ENCODE peak calls at places on chromosomes 2 and 18, in four cellular contexts. Z, A, N and J are unnamed samples.

GRCh38 chr2:5974477-5974876 is 282.3 kb downstream of the SOX11 start:
- DNase-seq in Z (no peak), A (no peak), N (no peak), J (no peak)

GRCh38 chr2:217047209-217047998 is 187.5 kb upstream of the TNP1 start:
- DNase-seq in Z (no peak), A (peak; percentile 56), N (no peak), J (no peak)

GRCh38 chr2:37555457-37555856 is 116.0 kb downstream of the CDC42EP3 start:
- DNase-seq in Z (peak; percentile 66), A (no peak), N (no peak), J (no peak)

GRCh38 chr2:169363570-169364150 is 1.3 kb upstream of the LRP2 start:
- DNase-seq in Z (peak; percentile 77), A (no peak), N (peak; percentile 28), J (peak; percentile 82)

GRCh38 chr18:58045265-58046086 is 1.4 kb downstream of the NEDD4L start:
- DNase-seq in Z (peak; percentile 88), A (peak; percentile 55), N (peak; percentile 26), J (peak; percentile 90)

GRCh38 chr2:113228991-113229716 is 49.6 kb downstream of the PAX8 start:
- DNase-seq in Z (no peak), A (no peak), N (no peak), J (no peak)

GRCh38 chr2:56127013-56127772 is 56.6 kb upstream of the CCDC85A start:
- DNase-seq in Z (no peak), A (no peak), N (no peak), J (no peak)

GRCh38 chr2:24930768-24931167 is 10.7 kb upstream of the ADCY3 start:
- DNase-seq in Z (no peak), A (peak; percentile 27), N (peak; percentile 61), J (no peak)

GRCh38 chr2:106961328-106961727 is 75.4 kb upstream of the ST6GAL2 start:
- DNase-seq in Z (no peak), A (peak; percentile 45), N (no peak), J (no peak)

GRCh38 chr18:45222200-45222599 is 393.1 kb upstream of the SLC14A2 start:
- DNase-seq in Z (no peak), A (peak; percentile 14), N (no peak), J (no peak)

GRCh38 chr2:175571078-175571653 is 389.7 kb upstream of the ATP5MC3 start:
- DNase-seq in Z (no peak), A (no peak), N (no peak), J (no peak)

GRCh38 chr2:15058015-15058414 is 425.5 kb downstream of the LRATD1 start:
- DNase-seq in Z (no peak), A (no peak), N (peak; percentile 27), J (no peak)

GRCh38 chr2:219003979-219004378 is 10.8 kb upstream of the CRYBA2 start:
- DNase-seq in Z (no peak), A (no peak), N (no peak), J (no peak)

GRCh38 chr2:177553176-177553909 is 160.8 kb downstream of the AGPS start:
- DNase-seq in Z (no peak), A (no peak), N (peak; percentile 76), J (no peak)

GRCh38 chr2:54455584-54456525 is at the start of gene SPTBN1:
- DNase-seq in Z (peak; percentile 91), A (peak; percentile 87), N (peak; percentile 93), J (peak; percentile 94)

GRCh38 chr18:13288509-13289138 is 70.1 kb downstream of the LDLRAD4 start:
- DNase-seq in Z (no peak), A (no peak), N (no peak), J (peak; percentile 27)

GRCh38 chr2:225399509-225399908 is at the start of gene NYAP2:
- DNase-seq in Z (no peak), A (no peak), N (no peak), J (no peak)

GRCh38 chr2:23414876-23415275 is 29.9 kb downstream of the KLHL29 start:
- DNase-seq in Z (no peak), A (no peak), N (peak; percentile 55), J (no peak)

GRCh38 chr18:11669271-11669947 is 19.7 kb upstream of the GNAL start:
- DNase-seq in Z (no peak), A (no peak), N (no peak), J (no peak)

GRCh38 chr2:136005462-136006205 is 20.2 kb upstream of the DARS1 start:
- DNase-seq in Z (no peak), A (peak; percentile 43), N (no peak), J (no peak)

GRCh38 chr18:37529863-37530262 is 35.7 kb downstream of the CELF4 start:
- DNase-seq in Z (no peak), A (no peak), N (no peak), J (no peak)

GRCh38 chr2:19949071-19949470 is 40.8 kb downstream of the WDR35 start:
- DNase-seq in Z (no peak), A (peak; percentile 48), N (peak; percentile 73), J (no peak)

GRCh38 chr2:44172576-44172975 is 3.9 kb downstream of the PPM1B start:
- DNase-seq in Z (no peak), A (no peak), N (no peak), J (no peak)
- H3K4me3 ChIP-seq in Z (no peak overlapping the region), A (no peak overlapping the region), N (no peak overlapping the region), J (no peak overlapping the region)

DNA sequence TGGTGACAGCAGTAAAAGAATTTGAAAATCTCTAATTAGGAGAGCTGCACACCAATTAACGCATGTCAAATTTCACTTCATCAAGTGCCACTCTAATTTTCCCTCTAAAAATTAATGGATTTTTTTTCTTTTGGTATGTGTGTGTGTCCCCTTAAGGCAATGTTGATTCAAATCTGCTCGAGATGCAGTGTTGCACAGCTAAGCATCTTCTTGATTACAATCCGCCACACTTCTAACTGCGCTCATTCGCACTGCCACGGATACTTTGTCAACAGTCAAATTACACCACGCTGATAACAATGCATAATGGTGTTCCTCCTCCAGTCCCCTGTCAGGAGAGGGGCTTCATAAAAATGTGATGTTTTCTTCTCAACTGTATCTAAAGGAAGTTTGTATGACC is 261.4 kb downstream of the MEIS1 start:
- DNase-seq in Z (no peak), A (no peak), N (no peak), J (no peak)
- H3K4me1 ChIP-seq in Z (no peaks in the 10 kb centered on the region), A (no peaks in the 10 kb centered on the region), N (no peaks in the 10 kb centered on the region), J (no peaks in the 10 kb centered on the region)

DNA sequence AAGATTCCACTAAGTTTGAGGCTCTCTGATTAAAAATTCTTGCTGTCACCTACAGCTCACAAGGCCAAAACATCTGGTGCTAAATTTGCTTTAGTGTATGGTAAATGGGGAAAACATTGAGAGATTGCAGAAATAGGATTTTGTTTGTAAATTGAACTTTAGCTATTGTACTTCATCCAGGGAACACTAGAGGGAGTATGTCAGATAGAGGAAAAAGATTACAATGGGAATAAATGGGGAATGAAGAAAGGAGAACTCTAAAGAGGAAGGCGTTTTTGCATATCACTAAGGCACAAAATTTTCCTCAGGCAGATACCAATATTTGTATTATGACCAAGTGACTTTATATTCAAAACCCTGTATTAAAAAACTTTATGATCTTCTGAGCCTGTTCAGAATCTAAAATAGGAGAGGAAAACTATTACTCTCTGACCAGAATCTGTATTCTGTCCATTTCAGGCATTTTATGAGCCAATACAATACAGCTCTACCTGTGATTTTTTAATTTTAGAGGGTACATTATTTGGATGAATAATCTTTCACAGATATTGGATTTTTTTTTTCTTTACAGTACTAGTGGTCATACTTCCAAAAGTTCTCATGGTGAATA is 52.3 kb upstream of the ITGB6 start:
- DNase-seq in Z (no peak), A (no peak), N (peak; percentile 53), J (no peak)
- H3K4me3 ChIP-seq in Z (no peak overlapping the region), A (no peak overlapping the region), N (no peak overlapping the region), J (no peak overlapping the region)

DNA sequence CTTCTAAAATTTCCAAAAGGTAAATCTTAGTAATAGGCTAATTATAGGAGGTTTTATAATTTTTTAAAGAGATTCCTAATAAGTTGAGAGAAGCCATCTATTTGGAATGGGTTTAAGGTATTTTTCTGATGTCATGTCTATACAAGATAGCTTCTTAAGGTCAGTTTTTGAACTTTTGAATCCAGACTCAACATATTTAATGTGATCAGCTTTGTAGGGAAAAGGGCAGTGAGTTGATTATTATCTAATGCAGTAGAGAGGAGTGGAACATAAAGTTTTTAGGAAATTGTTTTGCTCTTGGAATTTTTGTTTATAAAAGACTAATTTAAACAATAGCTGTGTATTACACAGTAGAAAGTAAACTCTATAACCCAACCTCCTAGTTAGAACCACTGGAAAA is 96.3 kb downstream of the PHLPP1 start:
- DNase-seq in Z (no peak), A (no peak), N (no peak), J (no peak)
- H3K4me1 ChIP-seq in Z (no peaks in the 10 kb centered on the region), A (peaks cover 7% of the 10 kb centered on the region), N (peaks cover 16% of the 10 kb centered on the region), J (no peaks in the 10 kb centered on the region)

GRCh38 chr2:88416016-88416663 is 36.4 kb downstream of the FOXI3 start:
- DNase-seq in Z (no peak), A (no peak), N (no peak), J (no peak)
- H3K4me3 ChIP-seq in Z (no peak overlapping the region), A (no peak overlapping the region), N (no peak overlapping the region), J (no peak overlapping the region)

GRCh38 chr2:42926438-42927333 is 134.3 kb upstream of the HAAO start:
- DNase-seq in Z (no peak), A (no peak), N (no peak), J (no peak)

GRCh38 chr2:42927334-42928160 is 135.2 kb upstream of the HAAO start:
- DNase-seq in Z (no peak), A (no peak), N (no peak), J (no peak)

GRCh38 chr2:42924436-42924897 is 132.1 kb upstream of the HAAO start:
- DNase-seq in Z (no peak), A (no peak), N (no peak), J (no peak)

GRCh38 chr2:42923632-42924425 is 131.4 kb upstream of the HAAO start:
- DNase-seq in Z (no peak), A (peak; percentile 37), N (peak; percentile 75), J (no peak)

GRCh38 chr2:42925742-42926437 is 133.5 kb upstream of the HAAO start:
- DNase-seq in Z (no peak), A (no peak), N (peak; percentile 65), J (peak; percentile 67)
- H3K4me1 ChIP-seq in Z (peaks cover 85% of the 10 kb centered on the region), A (peaks cover 56% of the 10 kb centered on the region), N (peaks cover 72% of the 10 kb centered on the region), J (peaks cover 80% of the 10 kb centered on the region)

DNA sequence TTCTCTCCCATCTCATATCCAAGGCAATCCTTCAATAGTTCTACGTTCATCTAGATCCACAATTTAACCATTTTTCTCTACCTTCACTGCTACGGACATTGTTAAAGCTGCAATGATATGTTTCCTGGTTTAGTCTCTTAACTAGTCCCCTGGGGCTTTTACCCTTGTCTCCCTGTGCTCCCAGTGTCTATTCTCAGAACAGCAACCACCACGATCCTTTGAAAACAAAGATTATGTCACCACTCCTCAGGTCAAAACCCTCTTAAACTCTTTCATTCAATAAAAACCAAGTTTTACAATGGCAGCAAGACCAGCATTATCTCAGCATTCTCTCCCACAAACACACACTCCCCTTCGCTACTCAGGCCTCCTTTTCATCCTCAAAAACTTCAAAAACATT is 298.2 kb upstream of the CHST9 start:
- DNase-seq in Z (no peak), A (no peak), N (no peak), J (no peak)
- H3K4me3 ChIP-seq in Z (no peak overlapping the region), A (no peak overlapping the region), N (no peak overlapping the region), J (no peak overlapping the region)